ENCODE peak calls at places on chromosome 16, in eight cellular contexts. L is MM.1S, R is HCT116, Z is PC-3, M is GM23248, F is neural progenitor cell, C is hepatocyte, U is SK-N-SH. B is an unnamed sample. For H3K9me3 and H3K4me1, the result is how much of the 10 kb centered on the place peaks cover.

GRCh38 chr16:15973460-15973859 is 24.0 kb downstream of the ABCC1 start:
- DNase-seq in L (no peak), R (no peak), Z (peak), M (peak), F (no peak), C (no peak), U (no peak), B (no peak)

GRCh38 chr16:88983771-88984687 is 7.0 kb upstream of the CBFA2T3 start:
- DNase-seq in L (no peak), R (no peak), Z (no peak), M (no peak), F (no peak), C (no peak), U (no peak), B (peak)

GRCh38 chr16:77787452-77787851 is 912 bp upstream of the VAT1L start:
- DNase-seq in L (no peak), R (no peak), Z (no peak), M (no peak), F (no peak), C (no peak), U (no peak), B (no peak)

GRCh38 chr16:75911896-75912295 is 185.6 kb upstream of the CPHXL start:
- DNase-seq in L (no peak), R (no peak), Z (no peak), M (no peak), F (no peak), C (no peak), U (no peak), B (no peak)

GRCh38 chr16:88014954-88015805 is 63.9 kb downstream of the BANP start:
- DNase-seq in L (no peak), R (no peak), Z (no peak), M (no peak), F (no peak), C (no peak), U (no peak), B (no peak)

GRCh38 chr16:66523861-66524354 is 26.0 kb downstream of the TK2 start:
- DNase-seq in L (peak), R (no peak), Z (no peak), M (no peak), F (no peak), C (no peak), U (no peak), B (peak)

GRCh38 chr16:46971271-46971670 is 2.2 kb downstream of the DNAJA2 start:
- DNase-seq in L (no peak), R (no peak), Z (no peak), M (no peak), F (no peak), C (no peak), U (no peak), B (no peak)

GRCh38 chr16:89687092-89687940 is 827 bp downstream of the CDK10 start:
- DNase-seq in L (peak), R (no peak), Z (peak), M (peak), F (peak), C (peak), U (no peak), B (peak)

GRCh38 chr16:46991729-46992704 is 18.5 kb upstream of the DNAJA2 start:
- DNase-seq in L (no peak), R (no peak), Z (no peak), M (no peak), F (no peak), C (no peak), U (no peak), B (no peak)

GRCh38 chr16:17509194-17509593 is 38.4 kb upstream of the XYLT1 start:
- DNase-seq in L (no peak), R (no peak), Z (no peak), M (no peak), F (no peak), C (no peak), U (no peak), B (no peak)

GRCh38 chr16:86096850-86097249 is 197.9 kb downstream of the IRF8 start:
- DNase-seq in L (no peak), R (no peak), Z (no peak), M (no peak), F (no peak), C (no peak), U (no peak), B (no peak)

GRCh38 chr16:78376452-78376851 is 277.0 kb downstream of the WWOX start:
- DNase-seq in L (no peak), R (no peak), Z (no peak), M (no peak), F (no peak), C (no peak), U (no peak), B (no peak)

GRCh38 chr16:89350701-89351380 is 133.3 kb downstream of the ZNF778 start:
- DNase-seq in L (no peak), R (no peak), Z (no peak), M (peak), F (no peak), C (no peak), U (no peak), B (no peak)

GRCh38 chr16:60419859-60420258 is 1616.4 kb downstream of the CDH8 start:
- DNase-seq in L (no peak), R (no peak), Z (no peak), M (no peak), F (no peak), C (no peak), U (no peak), B (no peak)

GRCh38 chr16:28823291-28823718 is 506 bp downstream of the ATXN2L start:
- DNase-seq in L (no peak), R (no peak), Z (no peak), M (peak), F (peak), C (no peak), U (no peak), B (no peak)

GRCh38 chr16:75025766-75026165 is 26.9 kb downstream of the ZNRF1 start:
- DNase-seq in L (no peak), R (no peak), Z (no peak), M (peak), F (no peak), C (no peak), U (peak), B (no peak)

GRCh38 chr16:58755989-58756649 is 22.0 kb upstream of the GOT2 start:
- DNase-seq in L (peak), R (peak), Z (peak), M (peak), F (peak), C (peak), U (peak), B (peak)

GRCh38 chr16:47612711-47613110 is 151.6 kb downstream of the PHKB start:
- DNase-seq in L (no peak), R (no peak), Z (no peak), M (no peak), F (no peak), C (no peak), U (no peak), B (no peak)

GRCh38 chr16:17273142-17273561 is 197.6 kb downstream of the XYLT1 start:
- DNase-seq in L (no peak), R (peak), Z (peak), M (peak), F (no peak), C (peak), U (no peak), B (no peak)

GRCh38 chr16:69396187-69397061 is 10.6 kb upstream of the TERF2 start:
- DNase-seq in L (peak), R (peak), Z (peak), M (peak), F (peak), C (peak), U (peak), B (peak)

GRCh38 chr16:54504372-54504771 is 217.8 kb upstream of the IRX3 start:
- DNase-seq in L (no peak), R (no peak), Z (no peak), M (no peak), F (no peak), C (no peak), U (no peak), B (no peak)

GRCh38 chr16:10332301-10332700 is 53.6 kb upstream of the ATF7IP2 start:
- DNase-seq in L (no peak), R (no peak), Z (no peak), M (no peak), F (no peak), C (peak), U (no peak), B (no peak)

GRCh38 chr16:84603115-84603816 is 14.6 kb downstream of the COTL1 start:
- DNase-seq in L (no peak), R (peak), Z (peak), M (peak), F (no peak), C (peak), U (no peak), B (no peak)
- TF ChIP-seq EZH2phosphoT487 in L (no peak), R (no peak), Z (no peak), M (no peak), F (no peak), C (no peak), U (no peak), B (no peak)

GRCh38 chr16:3306078-3306477 is 781 bp downstream of the ZNF75A start:
- DNase-seq in L (no peak), R (no peak), Z (no peak), M (no peak), F (no peak), C (no peak), U (no peak), B (no peak)

GRCh38 chr16:3305109-3306068 is at the start of the genes TIGD7 and ZNF75A:
- DNase-seq in L (peak), R (peak), Z (peak), M (peak), F (peak), C (peak), U (peak), B (no peak)

DNA sequence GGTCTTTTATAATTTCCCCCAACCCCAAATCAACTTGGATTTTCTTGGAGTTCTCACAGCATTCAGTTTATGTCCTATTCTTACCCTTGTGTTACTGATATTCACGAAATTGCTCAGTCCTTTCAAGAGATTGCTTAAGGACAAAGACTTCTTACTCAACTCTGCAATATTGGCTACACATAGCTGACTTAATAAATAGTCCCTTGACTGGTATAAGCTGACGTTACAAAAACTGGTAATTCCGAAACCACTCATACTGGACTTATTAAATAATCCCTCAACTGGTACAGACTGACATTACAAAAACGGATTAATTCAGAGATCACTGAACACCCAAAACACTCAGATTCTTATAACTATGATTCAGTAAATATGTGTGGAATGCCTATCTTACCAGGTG is 860 bp downstream of the TIGD7 start:
- DNase-seq in L (no peak), R (no peak), Z (no peak), M (peak), F (no peak), C (no peak), U (no peak), B (no peak)
- H3K9me3 ChIP-seq in L (under half), R (under half), Z (under half), M (under half), F (under half), C (half or more), U (under half), B (under half)

DNA sequence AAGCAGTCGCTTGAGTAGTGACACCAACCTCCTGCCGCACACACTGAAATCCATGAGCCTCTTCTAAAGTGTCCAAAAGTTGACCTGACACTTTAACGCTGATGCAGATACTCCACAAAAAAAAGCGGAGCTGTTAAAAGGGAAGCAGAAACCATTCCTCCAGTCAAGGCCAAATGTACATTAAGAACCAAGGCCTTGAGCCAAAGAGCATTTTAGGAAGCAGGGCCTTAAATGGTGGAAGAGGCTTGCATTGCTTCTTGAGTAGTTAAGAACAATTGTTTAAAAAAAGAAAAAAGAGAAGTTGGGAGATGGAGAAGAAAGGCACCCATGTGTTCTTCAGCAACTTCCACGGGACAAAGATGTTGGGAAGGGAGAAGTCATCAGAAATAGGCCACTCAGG is 6.3 kb downstream of the ZFHX3 start:
- DNase-seq in L (no peak), R (no peak), Z (no peak), M (no peak), F (no peak), C (no peak), U (no peak), B (no peak)
- H3K4me1 ChIP-seq in L (under half), R (under half), Z (under half), M (under half), F (under half), C (half or more), U (under half), B (under half)

GRCh38 chr16:68275611-68276191 is 11.4 kb downstream of the SLC7A6 start:
- DNase-seq in L (peak), R (no peak), Z (no peak), M (no peak), F (no peak), C (no peak), U (no peak), B (peak)
- TF ChIP-seq EZH2phosphoT487 in L (no peak), R (no peak), Z (no peak), M (no peak), F (no peak), C (no peak), U (no peak), B (no peak)

DNA sequence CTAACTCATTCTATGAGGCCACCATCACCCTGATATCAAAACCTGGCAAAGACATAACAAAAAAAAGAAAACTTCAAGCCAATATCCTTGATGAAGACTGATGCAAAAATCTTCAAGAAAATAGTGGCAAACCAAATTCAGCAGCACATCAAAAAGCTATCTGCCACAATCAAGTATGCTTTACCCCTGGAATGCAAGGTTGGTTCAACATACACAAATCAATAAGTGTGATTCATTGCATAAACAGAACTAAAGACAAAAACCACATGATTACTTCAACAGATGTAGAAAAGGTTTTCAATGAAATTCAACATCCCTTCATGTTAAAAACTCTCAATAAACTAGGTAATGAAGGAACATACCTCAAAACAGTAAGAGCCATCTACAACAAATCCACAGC is 48.4 kb downstream of the CMC2 start:
- DNase-seq in L (no peak), R (no peak), Z (no peak), M (no peak), F (no peak), C (no peak), U (no peak), B (no peak)
- H3K9me3 ChIP-seq in L (under half), R (under half), Z (under half), M (under half), F (under half), C (under half), U (under half), B (under half)

GRCh38 chr16:1499756-1500464 is 6.8 kb downstream of the TELO2 start:
- DNase-seq in L (no peak), R (no peak), Z (no peak), M (no peak), F (no peak), C (no peak), U (no peak), B (no peak)
- H3K4me1 ChIP-seq in L (under half), R (under half), Z (under half), M (under half), F (under half), C (under half), U (under half), B (under half)

DNA sequence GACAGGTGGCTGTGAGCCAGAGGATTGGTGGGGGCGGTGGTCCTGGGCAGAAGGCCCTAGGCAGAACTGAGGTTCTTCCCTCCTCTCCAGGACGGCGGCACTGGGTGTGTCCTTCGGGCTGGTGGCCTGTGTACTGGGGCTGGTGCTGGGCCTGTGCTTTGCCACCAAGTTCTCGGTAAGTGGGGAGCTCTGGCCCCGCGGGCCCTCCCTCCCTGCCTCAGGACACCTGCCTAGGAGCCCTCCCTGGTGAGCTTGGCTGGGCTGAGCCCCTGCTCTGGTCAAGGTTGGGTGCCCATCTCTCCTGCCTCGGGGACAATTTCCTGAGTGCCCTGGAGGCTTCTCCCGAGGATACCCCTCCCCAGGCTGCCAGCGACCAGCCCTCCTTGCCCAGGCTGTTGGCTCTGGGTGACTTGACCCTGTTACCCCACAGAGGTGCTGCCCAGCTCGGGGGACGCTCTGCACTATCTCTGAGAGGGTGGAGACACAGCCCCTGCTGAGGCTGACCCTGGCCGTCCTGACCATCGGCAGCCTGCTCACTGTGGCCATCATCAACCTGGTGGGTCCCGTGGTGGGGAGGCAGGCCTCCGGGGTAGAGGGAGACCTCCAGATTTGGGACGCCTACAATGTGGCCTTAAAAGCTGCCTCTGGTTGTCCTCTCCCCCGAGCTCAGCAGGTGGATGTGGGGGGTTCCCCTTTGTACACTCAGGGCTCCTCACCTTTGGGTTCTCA is 42.0 kb downstream of the ADCY7 start:
- DNase-seq in L (no peak), R (no peak), Z (no peak), M (no peak), F (no peak), C (no peak), U (peak), B (no peak)
- TF ChIP-seq EZH2phosphoT487 in L (no peak), R (no peak), Z (no peak), M (no peak), F (no peak), C (no peak), U (no peak), B (no peak)

B was measured in OCI-LY7.